ENCODE peak calls at places on chromosomes 12 and 14, in nine cellular contexts. One of them, this sample, is unnamed.

GRCh38 chr14:85532981-85533820 is 3.3 kb downstream of the FLRT2 start:
- DNase-seq in endothelial cell: peak; percentile 41
- DNase-seq in NCI-H187: peak; percentile 76
- DNase-seq in kidney tubule cell: peak; percentile 51
- DNase-seq in mucosa of descending colon: no peak
- DNase-seq in stimulated activated CD8-positive, alpha-beta memory T cell treated with anti-CD3 and anti-CD28 coated beads, Interleukin-2, amount 100 ng/mL, for 1 hour: no peak
- DNase-seq in T-helper 2 cell: no peak
- DNase-seq in mesendoderm: peak; percentile 98
- DNase-seq in putamen: peak; percentile 80
- DNase-seq in this sample: no peak

GRCh38 chr12:25670076-25671055 is 117.3 kb upstream of the LMNTD1 start:
- DNase-seq in endothelial cell: no peak
- DNase-seq in NCI-H187: no peak
- DNase-seq in kidney tubule cell: peak; percentile 79
- DNase-seq in mucosa of descending colon: no peak
- DNase-seq in stimulated activated CD8-positive, alpha-beta memory T cell treated with anti-CD3 and anti-CD28 coated beads, Interleukin-2, amount 100 ng/mL, for 1 hour: no peak
- DNase-seq in T-helper 2 cell: no peak
- DNase-seq in mesendoderm: peak; percentile 39
- DNase-seq in putamen: no peak
- DNase-seq in this sample: no peak

GRCh38 chr12:80222261-80222660 is 122.9 kb downstream of the OTOGL start:
- DNase-seq in endothelial cell: no peak
- DNase-seq in NCI-H187: no peak
- DNase-seq in kidney tubule cell: no peak
- DNase-seq in mucosa of descending colon: no peak
- DNase-seq in stimulated activated CD8-positive, alpha-beta memory T cell treated with anti-CD3 and anti-CD28 coated beads, Interleukin-2, amount 100 ng/mL, for 1 hour: no peak
- DNase-seq in T-helper 2 cell: no peak
- DNase-seq in mesendoderm: no peak
- DNase-seq in putamen: no peak
- DNase-seq in this sample: no peak

GRCh38 chr14:89466460-89466859 is 49.4 kb upstream of the FOXN3 start:
- DNase-seq in endothelial cell: no peak
- DNase-seq in NCI-H187: no peak
- DNase-seq in kidney tubule cell: no peak
- DNase-seq in mucosa of descending colon: no peak
- DNase-seq in stimulated activated CD8-positive, alpha-beta memory T cell treated with anti-CD3 and anti-CD28 coated beads, Interleukin-2, amount 100 ng/mL, for 1 hour: peak; percentile 45
- DNase-seq in T-helper 2 cell: peak; percentile 68
- DNase-seq in mesendoderm: peak; percentile 76
- DNase-seq in putamen: no peak
- DNase-seq in this sample: no peak

GRCh38 chr14:24121210-24121609 is 6.5 kb upstream of the NRL start:
- DNase-seq in endothelial cell: no peak
- DNase-seq in NCI-H187: no peak
- DNase-seq in kidney tubule cell: no peak
- DNase-seq in mucosa of descending colon: no peak
- DNase-seq in stimulated activated CD8-positive, alpha-beta memory T cell treated with anti-CD3 and anti-CD28 coated beads, Interleukin-2, amount 100 ng/mL, for 1 hour: no peak
- DNase-seq in T-helper 2 cell: no peak
- DNase-seq in mesendoderm: no peak
- DNase-seq in putamen: no peak
- DNase-seq in this sample: no peak

GRCh38 chr12:56053407-56053893 is 11.7 kb downstream of the RPS26 start:
- DNase-seq in endothelial cell: no peak
- DNase-seq in NCI-H187: no peak
- DNase-seq in kidney tubule cell: no peak
- DNase-seq in mucosa of descending colon: no peak
- DNase-seq in stimulated activated CD8-positive, alpha-beta memory T cell treated with anti-CD3 and anti-CD28 coated beads, Interleukin-2, amount 100 ng/mL, for 1 hour: no peak
- DNase-seq in T-helper 2 cell: no peak
- DNase-seq in mesendoderm: no peak
- DNase-seq in putamen: no peak
- DNase-seq in this sample: no peak

GRCh38 chr14:70018713-70019201 is 139.5 kb downstream of the SMOC1 start:
- DNase-seq in endothelial cell: no peak
- DNase-seq in NCI-H187: no peak
- DNase-seq in kidney tubule cell: peak; percentile 9
- DNase-seq in mucosa of descending colon: peak; percentile 43
- DNase-seq in stimulated activated CD8-positive, alpha-beta memory T cell treated with anti-CD3 and anti-CD28 coated beads, Interleukin-2, amount 100 ng/mL, for 1 hour: no peak
- DNase-seq in T-helper 2 cell: no peak
- DNase-seq in mesendoderm: no peak
- DNase-seq in putamen: no peak
- DNase-seq in this sample: no peak

GRCh38 chr12:574475-575128 is 88.6 kb downstream of the NINJ2 start:
- DNase-seq in endothelial cell: no peak
- DNase-seq in NCI-H187: no peak
- DNase-seq in kidney tubule cell: no peak
- DNase-seq in mucosa of descending colon: no peak
- DNase-seq in stimulated activated CD8-positive, alpha-beta memory T cell treated with anti-CD3 and anti-CD28 coated beads, Interleukin-2, amount 100 ng/mL, for 1 hour: no peak
- DNase-seq in T-helper 2 cell: no peak
- DNase-seq in mesendoderm: no peak
- DNase-seq in putamen: no peak
- DNase-seq in this sample: no peak

GRCh38 chr12:11228268-11228879 is 41.1 kb downstream of the PRB3 start:
- DNase-seq in endothelial cell: peak; percentile 72
- DNase-seq in NCI-H187: peak; percentile 19
- DNase-seq in kidney tubule cell: peak; percentile 50
- DNase-seq in mucosa of descending colon: peak; percentile 32
- DNase-seq in stimulated activated CD8-positive, alpha-beta memory T cell treated with anti-CD3 and anti-CD28 coated beads, Interleukin-2, amount 100 ng/mL, for 1 hour: no peak
- DNase-seq in T-helper 2 cell: no peak
- DNase-seq in mesendoderm: peak; percentile 75
- DNase-seq in putamen: peak; percentile 6
- DNase-seq in this sample: no peak

GRCh38 chr12:56377310-56377988 is 14.8 kb upstream of the APOF start:
- DNase-seq in endothelial cell: no peak
- DNase-seq in NCI-H187: no peak
- DNase-seq in kidney tubule cell: peak; percentile 71
- DNase-seq in mucosa of descending colon: no peak
- DNase-seq in stimulated activated CD8-positive, alpha-beta memory T cell treated with anti-CD3 and anti-CD28 coated beads, Interleukin-2, amount 100 ng/mL, for 1 hour: no peak
- DNase-seq in T-helper 2 cell: no peak
- DNase-seq in mesendoderm: peak; percentile 74
- DNase-seq in putamen: no peak
- DNase-seq in this sample: no peak

GRCh38 chr14:37452323-37452722 is 142.7 kb downstream of the FOXA1 start:
- DNase-seq in endothelial cell: no peak
- DNase-seq in NCI-H187: no peak
- DNase-seq in kidney tubule cell: no peak
- DNase-seq in mucosa of descending colon: no peak
- DNase-seq in stimulated activated CD8-positive, alpha-beta memory T cell treated with anti-CD3 and anti-CD28 coated beads, Interleukin-2, amount 100 ng/mL, for 1 hour: no peak
- DNase-seq in T-helper 2 cell: no peak
- DNase-seq in mesendoderm: no peak
- DNase-seq in putamen: no peak
- DNase-seq in this sample: no peak

GRCh38 chr12:112555621-112556233 is 137.0 kb downstream of the PTPN11 start:
- DNase-seq in endothelial cell: no peak
- DNase-seq in NCI-H187: no peak
- DNase-seq in kidney tubule cell: no peak
- DNase-seq in mucosa of descending colon: no peak
- DNase-seq in stimulated activated CD8-positive, alpha-beta memory T cell treated with anti-CD3 and anti-CD28 coated beads, Interleukin-2, amount 100 ng/mL, for 1 hour: no peak
- DNase-seq in T-helper 2 cell: no peak
- DNase-seq in mesendoderm: no peak
- DNase-seq in putamen: no peak
- DNase-seq in this sample: no peak

GRCh38 chr12:54222609-54223008 is 33.8 kb upstream of the SMUG1 start:
- DNase-seq in endothelial cell: no peak
- DNase-seq in NCI-H187: no peak
- DNase-seq in kidney tubule cell: peak; percentile 97
- DNase-seq in mucosa of descending colon: no peak
- DNase-seq in stimulated activated CD8-positive, alpha-beta memory T cell treated with anti-CD3 and anti-CD28 coated beads, Interleukin-2, amount 100 ng/mL, for 1 hour: no peak
- DNase-seq in T-helper 2 cell: no peak
- DNase-seq in mesendoderm: no peak
- DNase-seq in putamen: no peak
- DNase-seq in this sample: no peak

GRCh38 chr12:51200806-51201205 is 17.1 kb downstream of the POU6F1 start:
- DNase-seq in endothelial cell: no peak
- DNase-seq in NCI-H187: no peak
- DNase-seq in kidney tubule cell: no peak
- DNase-seq in mucosa of descending colon: no peak
- DNase-seq in stimulated activated CD8-positive, alpha-beta memory T cell treated with anti-CD3 and anti-CD28 coated beads, Interleukin-2, amount 100 ng/mL, for 1 hour: no peak
- DNase-seq in T-helper 2 cell: no peak
- DNase-seq in mesendoderm: no peak
- DNase-seq in putamen: no peak
- DNase-seq in this sample: no peak

GRCh38 chr14:76101384-76101783 is 50.3 kb upstream of the GPATCH2L start:
- DNase-seq in endothelial cell: no peak
- DNase-seq in NCI-H187: no peak
- DNase-seq in kidney tubule cell: no peak
- DNase-seq in mucosa of descending colon: no peak
- DNase-seq in stimulated activated CD8-positive, alpha-beta memory T cell treated with anti-CD3 and anti-CD28 coated beads, Interleukin-2, amount 100 ng/mL, for 1 hour: no peak
- DNase-seq in T-helper 2 cell: no peak
- DNase-seq in mesendoderm: no peak
- DNase-seq in putamen: no peak
- DNase-seq in this sample: no peak

GRCh38 chr14:75142494-75142893 is 15.6 kb upstream of the NEK9 start:
- DNase-seq in endothelial cell: no peak
- DNase-seq in NCI-H187: no peak
- DNase-seq in kidney tubule cell: no peak
- DNase-seq in mucosa of descending colon: no peak
- DNase-seq in stimulated activated CD8-positive, alpha-beta memory T cell treated with anti-CD3 and anti-CD28 coated beads, Interleukin-2, amount 100 ng/mL, for 1 hour: no peak
- DNase-seq in T-helper 2 cell: no peak
- DNase-seq in mesendoderm: no peak
- DNase-seq in putamen: no peak
- DNase-seq in this sample: no peak

GRCh38 chr12:119728437-119728730 is 60.5 kb downstream of the PRKAB1 start:
- DNase-seq in endothelial cell: no peak
- DNase-seq in NCI-H187: no peak
- DNase-seq in kidney tubule cell: peak; percentile 58
- DNase-seq in mucosa of descending colon: no peak
- DNase-seq in stimulated activated CD8-positive, alpha-beta memory T cell treated with anti-CD3 and anti-CD28 coated beads, Interleukin-2, amount 100 ng/mL, for 1 hour: no peak
- DNase-seq in T-helper 2 cell: no peak
- DNase-seq in mesendoderm: no peak
- DNase-seq in putamen: no peak
- DNase-seq in this sample: no peak

GRCh38 chr12:93244514-93245077 is 133.1 kb upstream of the NUDT4 start:
- DNase-seq in endothelial cell: no peak
- DNase-seq in NCI-H187: no peak
- DNase-seq in kidney tubule cell: no peak
- DNase-seq in mucosa of descending colon: no peak
- DNase-seq in stimulated activated CD8-positive, alpha-beta memory T cell treated with anti-CD3 and anti-CD28 coated beads, Interleukin-2, amount 100 ng/mL, for 1 hour: no peak
- DNase-seq in T-helper 2 cell: no peak
- DNase-seq in mesendoderm: no peak
- DNase-seq in putamen: no peak
- DNase-seq in this sample: no peak

GRCh38 chr14:55500219-55500701 is 59.8 kb upstream of the TBPL2 start:
- DNase-seq in endothelial cell: no peak
- DNase-seq in NCI-H187: no peak
- DNase-seq in kidney tubule cell: no peak
- DNase-seq in mucosa of descending colon: peak; percentile 31
- DNase-seq in stimulated activated CD8-positive, alpha-beta memory T cell treated with anti-CD3 and anti-CD28 coated beads, Interleukin-2, amount 100 ng/mL, for 1 hour: no peak
- DNase-seq in T-helper 2 cell: no peak
- DNase-seq in mesendoderm: no peak
- DNase-seq in putamen: no peak
- DNase-seq in this sample: no peak

GRCh38 chr12:108311605-108312004 is 27.5 kb downstream of the CMKLR1 start:
- DNase-seq in endothelial cell: no peak
- DNase-seq in NCI-H187: no peak
- DNase-seq in kidney tubule cell: no peak
- DNase-seq in mucosa of descending colon: no peak
- DNase-seq in stimulated activated CD8-positive, alpha-beta memory T cell treated with anti-CD3 and anti-CD28 coated beads, Interleukin-2, amount 100 ng/mL, for 1 hour: no peak
- DNase-seq in T-helper 2 cell: no peak
- DNase-seq in mesendoderm: no peak
- DNase-seq in putamen: no peak
- DNase-seq in this sample: no peak

GRCh38 chr14:105853907-105854599 is 327.7 kb downstream of the TMEM121 start:
- DNase-seq in endothelial cell: no peak
- DNase-seq in NCI-H187: no peak
- DNase-seq in kidney tubule cell: no peak
- DNase-seq in mucosa of descending colon: peak; percentile 14
- DNase-seq in stimulated activated CD8-positive, alpha-beta memory T cell treated with anti-CD3 and anti-CD28 coated beads, Interleukin-2, amount 100 ng/mL, for 1 hour: no peak
- DNase-seq in T-helper 2 cell: no peak
- DNase-seq in mesendoderm: no peak
- DNase-seq in putamen: no peak
- DNase-seq in this sample: no peak

GRCh38 chr12:122747224-122748175 is 5.1 kb upstream of the DENR start:
- DNase-seq in endothelial cell: no peak
- DNase-seq in NCI-H187: no peak
- DNase-seq in kidney tubule cell: no peak
- DNase-seq in mucosa of descending colon: no peak
- DNase-seq in stimulated activated CD8-positive, alpha-beta memory T cell treated with anti-CD3 and anti-CD28 coated beads, Interleukin-2, amount 100 ng/mL, for 1 hour: no peak
- DNase-seq in T-helper 2 cell: no peak
- DNase-seq in mesendoderm: no peak
- DNase-seq in putamen: no peak
- DNase-seq in this sample: no peak

GRCh38 chr12:89571481-89572190 is 45.8 kb upstream of the POC1B start:
- DNase-seq in endothelial cell: no peak
- DNase-seq in NCI-H187: no peak
- DNase-seq in kidney tubule cell: no peak
- DNase-seq in mucosa of descending colon: no peak
- DNase-seq in stimulated activated CD8-positive, alpha-beta memory T cell treated with anti-CD3 and anti-CD28 coated beads, Interleukin-2, amount 100 ng/mL, for 1 hour: no peak
- DNase-seq in T-helper 2 cell: no peak
- DNase-seq in mesendoderm: no peak
- DNase-seq in putamen: no peak
- DNase-seq in this sample: no peak

GRCh38 chr14:72523397-72524157 is 370.3 kb downstream of the DPF3 start:
- DNase-seq in endothelial cell: no peak
- DNase-seq in NCI-H187: no peak
- DNase-seq in kidney tubule cell: no peak
- DNase-seq in mucosa of descending colon: no peak
- DNase-seq in stimulated activated CD8-positive, alpha-beta memory T cell treated with anti-CD3 and anti-CD28 coated beads, Interleukin-2, amount 100 ng/mL, for 1 hour: no peak
- DNase-seq in T-helper 2 cell: no peak
- DNase-seq in mesendoderm: no peak
- DNase-seq in putamen: no peak
- DNase-seq in this sample: no peak

GRCh38 chr14:105324080-105324778 is 9.7 kb downstream of the PACS2 start:
- DNase-seq in endothelial cell: no peak
- DNase-seq in NCI-H187: no peak
- DNase-seq in kidney tubule cell: no peak
- DNase-seq in mucosa of descending colon: no peak
- DNase-seq in stimulated activated CD8-positive, alpha-beta memory T cell treated with anti-CD3 and anti-CD28 coated beads, Interleukin-2, amount 100 ng/mL, for 1 hour: no peak
- DNase-seq in T-helper 2 cell: no peak
- DNase-seq in mesendoderm: no peak
- DNase-seq in putamen: no peak
- DNase-seq in this sample: no peak

GRCh38 chr12:113395119-113395518 is 8.6 kb downstream of the SDS start:
- DNase-seq in endothelial cell: no peak
- DNase-seq in NCI-H187: no peak
- DNase-seq in kidney tubule cell: peak; percentile 18
- DNase-seq in mucosa of descending colon: no peak
- DNase-seq in stimulated activated CD8-positive, alpha-beta memory T cell treated with anti-CD3 and anti-CD28 coated beads, Interleukin-2, amount 100 ng/mL, for 1 hour: no peak
- DNase-seq in T-helper 2 cell: no peak
- DNase-seq in mesendoderm: no peak
- DNase-seq in putamen: no peak
- DNase-seq in this sample: no peak

GRCh38 chr12:115464008-115464672 is 780.2 kb upstream of the TBX3 start:
- DNase-seq in endothelial cell: no peak
- DNase-seq in NCI-H187: no peak
- DNase-seq in kidney tubule cell: no peak
- DNase-seq in mucosa of descending colon: no peak
- DNase-seq in stimulated activated CD8-positive, alpha-beta memory T cell treated with anti-CD3 and anti-CD28 coated beads, Interleukin-2, amount 100 ng/mL, for 1 hour: no peak
- DNase-seq in T-helper 2 cell: no peak
- DNase-seq in mesendoderm: no peak
- DNase-seq in putamen: no peak
- DNase-seq in this sample: no peak

GRCh38 chr14:33110737-33111443 is 172.2 kb downstream of the NPAS3 start:
- DNase-seq in endothelial cell: no peak
- DNase-seq in NCI-H187: no peak
- DNase-seq in kidney tubule cell: no peak
- DNase-seq in mucosa of descending colon: no peak
- DNase-seq in stimulated activated CD8-positive, alpha-beta memory T cell treated with anti-CD3 and anti-CD28 coated beads, Interleukin-2, amount 100 ng/mL, for 1 hour: no peak
- DNase-seq in T-helper 2 cell: no peak
- DNase-seq in mesendoderm: peak; percentile 2
- DNase-seq in putamen: no peak
- DNase-seq in this sample: no peak

GRCh38 chr12:47828967-47829482 is 9.3 kb upstream of the HDAC7 start:
- DNase-seq in endothelial cell: no peak
- DNase-seq in NCI-H187: no peak
- DNase-seq in kidney tubule cell: peak; percentile 87
- DNase-seq in mucosa of descending colon: peak; percentile 87
- DNase-seq in stimulated activated CD8-positive, alpha-beta memory T cell treated with anti-CD3 and anti-CD28 coated beads, Interleukin-2, amount 100 ng/mL, for 1 hour: no peak
- DNase-seq in T-helper 2 cell: no peak
- DNase-seq in mesendoderm: peak; percentile 84
- DNase-seq in putamen: no peak
- DNase-seq in this sample: no peak

GRCh38 chr12:132724506-132725220 is 14.0 kb downstream of the PGAM5 start:
- DNase-seq in endothelial cell: no peak
- DNase-seq in NCI-H187: no peak
- DNase-seq in kidney tubule cell: no peak
- DNase-seq in mucosa of descending colon: no peak
- DNase-seq in stimulated activated CD8-positive, alpha-beta memory T cell treated with anti-CD3 and anti-CD28 coated beads, Interleukin-2, amount 100 ng/mL, for 1 hour: no peak
- DNase-seq in T-helper 2 cell: no peak
- DNase-seq in mesendoderm: no peak
- DNase-seq in putamen: no peak
- DNase-seq in this sample: no peak

GRCh38 chr12:27552886-27553560 is 29.0 kb downstream of the PPFIBP1 start:
- DNase-seq in endothelial cell: no peak
- DNase-seq in NCI-H187: no peak
- DNase-seq in kidney tubule cell: peak; percentile 79
- DNase-seq in mucosa of descending colon: no peak
- DNase-seq in stimulated activated CD8-positive, alpha-beta memory T cell treated with anti-CD3 and anti-CD28 coated beads, Interleukin-2, amount 100 ng/mL, for 1 hour: no peak
- DNase-seq in T-helper 2 cell: no peak
- DNase-seq in mesendoderm: no peak
- DNase-seq in putamen: peak; percentile 95
- DNase-seq in this sample: no peak

This sample was measured in omental fat pad.